ENCODE peak calls at places on chromosomes 3 and 15, in nine cellular contexts. M is lung, C is A549, I is tibial artery, U is dorsolateral prefrontal cortex, P is spleen, E is upper lobe of right lung, D is kidney, K is AG04450. H is an unnamed sample.

GRCh38 chr15:100206643-100207042 is 135.1 kb downstream of the ADAMTS17 start:
- DNase-seq in U (no peak), K (no peak), I (no peak), C (no peak), P (peak), D (no peak), E (no peak), M (no peak), H (no peak)

GRCh38 chr3:161349529-161350278 is 21.6 kb downstream of the SPTSSB start:
- DNase-seq in E (no peak), P (no peak), U (no peak), C (peak), K (peak), M (no peak), D (no peak), I (no peak), H (no peak)

GRCh38 chr15:63038926-63039673 is 3.4 kb upstream of the TPM1 start:
- DNase-seq in D (no peak), U (no peak), P (no peak), I (no peak), C (no peak), M (no peak), K (no peak), E (no peak), H (no peak)

GRCh38 chr15:60408438-60409105 is 10.8 kb upstream of the ANXA2 start:
- DNase-seq in K (no peak), C (peak), D (no peak), P (no peak), U (no peak), M (no peak), E (no peak), I (no peak), H (no peak)

GRCh38 chr3:50572158-50572557 is 2.8 kb downstream of the HEMK1 start:
- DNase-seq in M (peak), E (peak), I (peak), C (peak), P (peak), U (peak), K (peak), D (peak), H (peak)

GRCh38 chr15:92845109-92845508 is 55.0 kb upstream of the CHD2 start:
- DNase-seq in I (no peak), D (no peak), K (no peak), U (no peak), E (no peak), C (peak), M (no peak), P (no peak), H (no peak)

GRCh38 chr3:195113074-195113473 is 157.9 kb downstream of the XXYLT1 start:
- DNase-seq in I (no peak), U (no peak), C (no peak), P (peak), M (no peak), D (peak), E (peak), K (no peak), H (no peak)

GRCh38 chr3:173584834-173585831 is 187.6 kb downstream of the NLGN1 start:
- DNase-seq in U (peak), M (no peak), I (peak), P (no peak), C (peak), E (peak), K (no peak), D (peak), H (peak)

GRCh38 chr15:24054547-24055245 is 367.6 kb upstream of the NDN start:
- DNase-seq in K (no peak), D (no peak), M (no peak), P (no peak), U (no peak), C (no peak), E (no peak), I (no peak), H (no peak)

GRCh38 chr15:66252411-66253295 is 897 bp downstream of the MEGF11 start:
- DNase-seq in C (peak), M (peak), U (peak), P (peak), E (peak), D (peak), K (no peak), I (peak), H (peak)

GRCh38 chr3:78974181-78974770 is 793.5 kb downstream of the ROBO1 start:
- DNase-seq in P (no peak), E (no peak), D (no peak), M (no peak), U (no peak), I (no peak), K (no peak), C (no peak), H (no peak)

GRCh38 chr3:40518848-40519247 is 5.9 kb upstream of the ZNF621 start:
- DNase-seq in I (no peak), K (no peak), E (no peak), D (no peak), C (no peak), U (no peak), P (no peak), M (no peak), H (no peak)

GRCh38 chr3:14340960-14341708 is 61.3 kb upstream of the SLC6A6 start:
- DNase-seq in U (no peak), M (no peak), K (no peak), I (no peak), E (no peak), P (no peak), D (no peak), C (no peak), H (no peak)

GRCh38 chr3:128425142-128425845 is 41.4 kb downstream of the DNAJB8 start:
- DNase-seq in E (no peak), P (no peak), I (no peak), D (peak), C (no peak), K (no peak), U (no peak), M (no peak), H (no peak)

GRCh38 chr3:111669926-111670630 is 74.9 kb upstream of the ZBED2 start:
- DNase-seq in M (no peak), D (no peak), K (no peak), P (no peak), E (no peak), C (no peak), U (no peak), I (no peak), H (no peak)

GRCh38 chr15:33022629-33023028 is 171.9 kb downstream of the FMN1 start:
- DNase-seq in K (no peak), U (no peak), I (peak), C (no peak), E (peak), M (peak), P (no peak), D (no peak), H (peak)

GRCh38 chr3:129534428-129535027 is 6.1 kb downstream of the RHO start:
- DNase-seq in K (no peak), I (no peak), P (no peak), U (no peak), M (no peak), E (no peak), C (no peak), D (no peak), H (peak)

GRCh38 chr3:170111147-170111771 is 70.3 kb downstream of the PHC3 start:
- DNase-seq in P (no peak), D (no peak), K (no peak), E (no peak), I (no peak), M (no peak), U (no peak), C (no peak), H (no peak)

GRCh38 chr3:29694783-29695182 is 413.9 kb downstream of the RBMS3 start:
- DNase-seq in P (no peak), C (peak), U (no peak), K (peak), E (no peak), I (no peak), M (peak), D (no peak), H (no peak)

GRCh38 chr15:68231102-68231818 is 1.7 kb upstream of the CLN6 start:
- DNase-seq in U (no peak), E (no peak), D (peak), C (no peak), I (no peak), M (no peak), P (no peak), K (no peak), H (no peak)

GRCh38 chr15:87200149-87200548 is 1056.4 kb downstream of the NTRK3 start:
- DNase-seq in C (no peak), U (no peak), E (no peak), K (no peak), M (no peak), P (no peak), I (no peak), D (no peak), H (no peak)

GRCh38 chr3:51270559-51270958 is 114.5 kb upstream of the MANF start:
- DNase-seq in I (no peak), E (no peak), C (no peak), M (no peak), U (no peak), D (no peak), P (no peak), K (no peak), H (no peak)

GRCh38 chr3:53516339-53516738 is 21.9 kb downstream of the CACNA1D start:
- DNase-seq in D (no peak), P (no peak), U (no peak), I (no peak), C (no peak), E (no peak), M (no peak), K (no peak), H (no peak)

GRCh38 chr15:81813215-81813614 is 232.6 kb downstream of the MEX3B start:
- DNase-seq in K (no peak), E (no peak), P (no peak), C (peak), D (no peak), I (no peak), U (no peak), M (no peak), H (peak)
- TF ChIP-seq CTCF in K (peak), E (no peak), P (no peak), C (no peak), D (peak), I (no peak), U (no peak), M (no peak), H (peak)

GRCh38 chr15:85597155-85597815 is 197.4 kb downstream of the KLHL25 start:
- DNase-seq in E (no peak), M (no peak), P (no peak), C (no peak), U (no peak), K (no peak), I (no peak), D (no peak), H (no peak)
- H3K27ac ChIP-seq in E (no peak), M (no peak), P (no peak), C (no peak), U (no peak), K (no peak), I (no peak), D (no peak), H (peak)

GRCh38 chr3:132342183-132342582 is 25.0 kb downstream of the ACP3 start:
- DNase-seq in K (no peak), C (peak), P (no peak), D (no peak), E (no peak), I (no peak), U (no peak), M (no peak), H (no peak)
- TF ChIP-seq CTCF in K (no peak), C (peak), P (no peak), D (no peak), E (no peak), I (no peak), U (no peak), M (no peak), H (no peak)

GRCh38 chr3:105513042-105513441 is 146.3 kb downstream of the ALCAM start:
- DNase-seq in D (no peak), U (no peak), M (no peak), I (no peak), K (peak), P (no peak), C (no peak), E (no peak), H (no peak)

GRCh38 chr3:105518201-105518600 is 151.5 kb downstream of the ALCAM start:
- DNase-seq in M (no peak), D (no peak), K (no peak), I (no peak), E (no peak), C (peak), U (no peak), P (no peak), H (no peak)

GRCh38 chr3:105516972-105517371 is 150.3 kb downstream of the ALCAM start:
- DNase-seq in P (no peak), C (peak), M (no peak), D (no peak), E (no peak), K (no peak), U (peak), I (no peak), H (peak)

GRCh38 chr3:105511031-105511430 is 144.3 kb downstream of the ALCAM start:
- DNase-seq in I (no peak), D (no peak), E (no peak), U (no peak), K (no peak), C (no peak), M (no peak), P (no peak), H (no peak)

GRCh38 chr3:105513886-105514285 is 147.2 kb downstream of the ALCAM start:
- DNase-seq in D (no peak), U (no peak), E (no peak), M (no peak), P (no peak), C (no peak), K (no peak), I (no peak), H (no peak)
- H3K27ac ChIP-seq in D (no peak), U (no peak), E (no peak), M (no peak), P (no peak), C (no peak), K (no peak), I (no peak), H (no peak)

DNA sequence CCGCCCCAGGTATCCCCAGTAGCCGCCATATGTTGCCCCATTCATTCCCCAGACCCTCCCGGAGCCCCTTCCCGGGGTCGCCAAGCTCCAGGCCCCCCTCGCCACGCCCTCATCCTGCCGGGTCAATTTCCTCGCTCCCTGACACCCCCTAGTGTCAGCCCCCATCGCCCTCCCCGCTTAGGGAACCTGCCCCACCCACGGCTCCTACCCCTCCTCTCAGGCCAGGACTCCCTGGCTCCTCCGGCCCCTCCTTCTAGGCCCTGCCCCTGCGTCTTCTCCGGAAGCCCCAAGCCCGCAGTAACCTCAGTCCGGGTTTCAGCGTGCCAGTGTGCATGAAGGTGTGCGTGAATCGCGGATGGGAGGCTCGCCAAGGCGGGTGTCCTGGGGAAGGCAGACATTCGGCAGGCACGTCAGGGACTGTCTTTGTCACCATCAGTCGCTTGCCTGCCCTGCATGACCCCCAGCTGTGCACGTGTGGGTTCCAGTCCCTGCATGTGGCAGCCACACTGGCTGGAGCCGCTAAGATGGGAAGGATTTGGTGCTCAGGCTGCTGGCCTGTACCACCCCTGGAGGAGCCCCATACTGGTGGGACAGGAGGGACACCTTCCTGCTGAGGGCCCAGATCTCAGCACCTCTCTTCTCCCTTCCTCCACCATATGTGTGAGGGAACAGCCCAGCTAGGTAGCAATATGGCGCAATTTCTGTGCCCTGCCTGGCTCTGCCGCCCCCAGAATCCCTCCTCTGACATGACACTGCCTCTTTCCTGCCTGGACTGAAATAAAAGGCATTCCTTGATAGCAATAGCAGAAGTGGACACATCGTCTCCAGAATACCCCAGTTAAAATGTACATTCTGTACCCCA is 704 bp downstream of the DISP2 start:
- DNase-seq in I (no peak), C (no peak), K (no peak), M (no peak), P (peak), D (peak), E (no peak), U (no peak), H (no peak)
- TF ChIP-seq CTCF in I (no peak), C (no peak), K (no peak), M (no peak), P (no peak), D (no peak), E (no peak), U (no peak), H (peak)

GRCh38 chr15:70535955-70536338 is 227.4 kb downstream of the UACA start:
- DNase-seq in M (no peak), E (no peak), D (no peak), I (no peak), P (no peak), C (no peak), U (no peak), K (no peak), H (peak)
- H3K27ac ChIP-seq in M (no peak), E (no peak), D (no peak), I (no peak), P (no peak), C (no peak), U (no peak), K (no peak), H (peak)

GRCh38 chr15:45163508-45163856 is 24.3 kb downstream of the SHF start:
- DNase-seq in C (no peak), K (no peak), P (no peak), M (no peak), E (no peak), D (peak), U (no peak), I (no peak), H (no peak)

GRCh38 chr15:45165536-45165935 is 22.2 kb downstream of the SHF start:
- DNase-seq in U (no peak), M (no peak), K (no peak), C (no peak), P (no peak), E (no peak), D (peak), I (no peak), H (no peak)

GRCh38 chr15:45164914-45165313 is 22.9 kb downstream of the SHF start:
- DNase-seq in D (peak), P (no peak), M (no peak), U (no peak), C (no peak), E (no peak), I (no peak), K (no peak), H (no peak)

GRCh38 chr15:45161666-45162065 is 26.1 kb downstream of the SHF start:
- DNase-seq in E (no peak), P (no peak), M (no peak), D (peak), K (no peak), C (no peak), U (no peak), I (no peak), H (no peak)

DNA sequence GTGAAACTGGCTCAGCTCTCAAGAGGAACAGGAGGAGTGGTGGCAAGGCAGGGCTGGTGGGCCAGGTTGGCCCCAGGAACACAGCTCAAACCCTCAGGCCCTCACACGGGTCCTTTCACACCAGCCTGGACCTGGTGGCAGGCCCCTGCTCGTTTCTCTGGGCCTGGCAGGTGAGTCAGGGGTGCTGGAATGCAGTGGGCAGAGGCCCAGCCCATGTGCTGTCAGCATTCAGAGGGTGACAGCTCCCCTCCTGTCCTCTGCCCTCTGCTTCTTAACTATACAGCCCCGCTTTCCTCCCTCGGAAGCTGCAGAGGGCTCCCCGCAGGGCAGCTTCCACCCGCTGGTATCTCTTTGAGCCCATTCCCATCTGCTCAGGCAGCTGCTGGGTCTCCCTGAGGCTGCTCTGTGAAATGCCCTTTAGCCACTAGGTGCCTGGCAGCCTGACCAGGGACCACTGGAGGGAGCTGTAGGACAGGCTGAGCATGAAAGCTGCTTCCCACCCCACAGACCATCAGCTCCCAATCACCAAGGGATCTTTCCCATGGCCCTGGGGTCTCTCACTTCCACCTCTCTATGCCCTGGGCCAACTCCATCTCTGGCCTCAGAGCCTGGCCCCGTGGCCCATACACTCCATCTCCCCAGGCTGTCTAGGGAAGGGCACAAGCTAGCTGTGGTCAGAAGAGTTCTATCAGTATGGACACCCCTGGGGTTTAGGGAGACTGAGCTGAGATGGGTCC is 24.8 kb downstream of the SHF start:
- DNase-seq in P (peak), I (peak), K (peak), U (peak), E (peak), M (peak), C (peak), D (peak), H (peak)
- TF ChIP-seq CTCF in P (peak), I (peak), K (peak), U (peak), E (peak), M (peak), C (peak), D (peak), H (peak)

GRCh38 chr3:134001251-134001650 is 28.5 kb downstream of the SLCO2A1 start:
- DNase-seq in D (no peak), I (no peak), U (no peak), K (no peak), M (no peak), C (no peak), P (no peak), E (no peak), H (peak)
- H3K27ac ChIP-seq in D (no peak), I (no peak), U (no peak), K (no peak), M (peak), C (no peak), P (no peak), E (no peak), H (no peak)

GRCh38 chr3:36679384-36680200 is 84.8 kb downstream of the DCLK3 start:
- DNase-seq in D (no peak), K (peak), P (no peak), I (no peak), C (peak), M (no peak), U (no peak), E (no peak), H (no peak)

GRCh38 chr3:36674816-36675215 is 89.5 kb downstream of the DCLK3 start:
- DNase-seq in I (no peak), M (no peak), K (no peak), E (no peak), P (no peak), C (no peak), D (no peak), U (no peak), H (no peak)

GRCh38 chr3:36681867-36682266 is 82.5 kb downstream of the DCLK3 start:
- DNase-seq in I (no peak), D (no peak), U (no peak), C (no peak), M (no peak), K (no peak), P (no peak), E (no peak), H (no peak)

GRCh38 chr3:36678216-36679013 is 85.9 kb downstream of the DCLK3 start:
- DNase-seq in M (no peak), I (no peak), C (no peak), E (no peak), U (no peak), K (no peak), D (no peak), P (no peak), H (no peak)

DNA sequence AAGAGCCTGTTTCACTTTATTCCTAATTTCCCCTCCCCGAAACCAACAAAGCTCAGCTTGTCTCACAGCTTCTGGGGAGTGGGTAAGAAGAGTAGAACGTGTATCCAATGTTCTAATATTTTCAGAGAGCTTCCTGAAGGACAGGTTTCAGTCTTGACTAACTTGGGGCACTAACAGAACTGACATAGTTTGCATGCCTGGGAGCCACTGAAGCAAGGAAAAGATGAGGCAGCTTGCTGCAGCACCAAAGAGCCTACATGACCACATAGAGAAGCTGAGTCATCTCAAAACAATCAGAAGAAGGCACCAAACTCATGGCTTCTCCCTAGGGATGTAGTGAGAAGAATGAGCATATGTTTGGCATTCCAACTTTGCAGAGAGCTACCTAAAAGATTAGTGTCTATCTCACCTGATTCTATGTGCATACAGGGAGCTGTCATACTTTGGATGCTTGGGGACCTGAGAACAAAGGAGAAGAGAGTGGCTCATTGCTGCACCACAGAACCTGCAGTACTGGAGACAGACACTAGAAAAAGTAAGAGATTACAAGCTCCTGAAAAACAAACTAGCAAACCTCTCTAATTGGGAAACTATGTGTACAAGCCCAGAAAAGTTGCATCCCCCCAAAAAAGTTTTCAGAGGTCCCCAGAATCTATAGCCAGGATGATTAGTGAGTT is 86.9 kb downstream of the DCLK3 start:
- DNase-seq in U (no peak), M (no peak), C (peak), D (no peak), I (no peak), P (no peak), K (peak), E (no peak), H (no peak)
- TF ChIP-seq CTCF in U (no peak), M (no peak), C (no peak), D (no peak), I (no peak), P (no peak), K (no peak), E (no peak), H (peak)

H was measured in endodermal cell.